ENCODE peak calls at places on chromosomes 16 and 17, in five cellular contexts. W is AG20443, X is thoracic aorta, K is AG04450, L is HS-27A. Y is an unnamed sample.

GRCh38 chr16:21101631-21102420 is 48.8 kb downstream of the DNAH3 start:
- DNase-seq in X (no peak), K (no peak), W (peak; percentile 41), L (no peak), Y (peak; percentile 30)

GRCh38 chr17:58786586-58787295 is 31.1 kb downstream of the PPM1E start:
- DNase-seq in K (peak; percentile 56), W (peak; percentile 10), X (no peak), L (peak; percentile 83), Y (peak; percentile 56)

GRCh38 chr17:39774043-39774442 is 36.3 kb downstream of the GRB7 start:
- DNase-seq in L (no peak), K (no peak), X (no peak), W (no peak), Y (no peak)

GRCh38 chr17:65463242-65463641 is 98.2 kb downstream of the AXIN2 start:
- DNase-seq in K (no peak), L (no peak), X (peak; percentile 85), W (no peak), Y (no peak)

GRCh38 chr16:62035115-62036092 is 834 bp downstream of the CDH8 start:
- DNase-seq in X (no peak), L (no peak), W (peak; percentile 35), K (no peak), Y (no peak)

GRCh38 chr16:81319221-81319912 is 4.6 kb downstream of the GAN start:
- DNase-seq in W (peak; percentile 61), K (peak; percentile 20), L (peak; percentile 64), X (no peak), Y (peak; percentile 45)

GRCh38 chr17:73933871-73934270 is 269.6 kb upstream of the RPL38 start:
- DNase-seq in K (no peak), X (no peak), W (no peak), L (no peak), Y (no peak)

GRCh38 chr16:72261127-72261526 is 89.2 kb upstream of the PMFBP1 start:
- DNase-seq in K (no peak), L (no peak), X (no peak), W (no peak), Y (no peak)

GRCh38 chr17:15262291-15263205 is 2.6 kb downstream of the PMP22 start:
- DNase-seq in K (peak; percentile 73), X (peak; percentile 68), W (peak; percentile 95), L (peak; percentile 92), Y (peak; percentile 95)

GRCh38 chr17:75033346-75034235 is 13.2 kb downstream of the ATP5PD start:
- DNase-seq in L (peak; percentile 75), K (peak; percentile 76), X (peak; percentile 75), W (peak; percentile 85), Y (peak; percentile 100)

GRCh38 chr17:51119415-51120356 is 982 bp downstream of the SPAG9 start:
- DNase-seq in X (no peak), W (peak; percentile 30), L (no peak), K (no peak), Y (peak; percentile 58)

GRCh38 chr16:10741844-10742243 is 1.8 kb upstream of the NUBP1 start:
- DNase-seq in W (no peak), X (no peak), L (no peak), K (no peak), Y (no peak)

GRCh38 chr17:63086483-63087185 is 120.6 kb downstream of the TANC2 start:
- DNase-seq in X (no peak), K (no peak), L (no peak), W (no peak), Y (peak; percentile 44)

GRCh38 chr16:79418588-79418987 is 181.9 kb downstream of the MAF start:
- DNase-seq in X (no peak), W (no peak), L (no peak), K (no peak), Y (no peak)

GRCh38 chr17:61647044-61647443 is 56.0 kb upstream of the NACA2 start:
- DNase-seq in X (no peak), W (peak; percentile 34), L (peak; percentile 63), K (no peak), Y (peak; percentile 86)

GRCh38 chr16:58820359-58820758 is 86.2 kb upstream of the GOT2 start:
- DNase-seq in W (no peak), K (no peak), L (no peak), X (no peak), Y (no peak)

GRCh38 chr17:71963791-71964190 is 157.0 kb upstream of the SOX9 start:
- DNase-seq in X (no peak), W (no peak), K (no peak), L (no peak), Y (no peak)

GRCh38 chr16:79182618-79183017 is 417.9 kb downstream of the MAF start:
- DNase-seq in W (no peak), K (no peak), L (no peak), X (no peak), Y (no peak)

GRCh38 chr17:48048321-48049140 is at the start of gene NFE2L1:
- DNase-seq in W (peak; percentile 90), L (peak; percentile 87), X (peak; percentile 74), K (peak; percentile 72), Y (peak; percentile 90)

GRCh38 chr16:31455601-31456314 is 3.5 kb upstream of the ARMC5 start:
- DNase-seq in X (no peak), L (no peak), K (no peak), W (no peak), Y (no peak)

Y was measured in PC-3.